ENCODE peak calls at places on chromosomes 3 and 15, in six cellular contexts. S is stomach, F is transverse colon, Z is GM12878, A is HepG2, O is sigmoid colon. G is an unnamed sample.

GRCh38 chr3:48194446-48195071 is 6.3 kb upstream of the CDC25A start:
- DNase-seq in S (peak; percentile 74), F (peak; percentile 71), Z (peak; percentile 23), A (peak; percentile 68), O (no peak), G (peak; percentile 75)

GRCh38 chr3:39137991-39138803 is 15.2 kb downstream of the CSRNP1 start:
- DNase-seq in S (no peak), F (no peak), Z (no peak), A (no peak), O (peak; percentile 58), G (no peak)

GRCh38 chr3:50662408-50662807 is 12.3 kb upstream of the DOCK3 start:
- DNase-seq in S (no peak), F (peak; percentile 3), Z (no peak), A (no peak), O (no peak), G (no peak)

GRCh38 chr3:4398906-4399305 is 68.2 kb downstream of the SUMF1 start:
- DNase-seq in S (no peak), F (no peak), Z (no peak), A (no peak), O (no peak), G (no peak)

GRCh38 chr15:78859971-78860733 is 12.5 kb upstream of the MORF4L1 start:
- DNase-seq in S (peak; percentile 80), F (peak; percentile 77), Z (peak; percentile 44), A (peak; percentile 74), O (peak; percentile 86), G (peak; percentile 73)

GRCh38 chr3:197224034-197224444 is 74.4 kb downstream of the DLG1 start:
- DNase-seq in S (no peak), F (no peak), Z (peak; percentile 19), A (peak; percentile 56), O (no peak), G (no peak)

GRCh38 chr3:10192953-10193691 is 28.4 kb downstream of the IRAK2 start:
- DNase-seq in S (peak; percentile 42), F (peak; percentile 62), Z (peak; percentile 91), A (peak; percentile 28), O (no peak), G (no peak)

GRCh38 chr15:98289747-98290146 is 329.2 kb downstream of the ARRDC4 start:
- DNase-seq in S (no peak), F (no peak), Z (no peak), A (no peak), O (no peak), G (no peak)

GRCh38 chr3:126014252-126014651 is 45.3 kb downstream of the ROPN1B start:
- DNase-seq in S (no peak), F (no peak), Z (no peak), A (no peak), O (peak; percentile 42), G (no peak)

GRCh38 chr3:197333901-197334639 is 35.7 kb upstream of the DLG1 start:
- DNase-seq in S (no peak), F (no peak), Z (no peak), A (no peak), O (no peak), G (no peak)

GRCh38 chr3:175585898-175586297 is 726.8 kb downstream of the NAALADL2 start:
- DNase-seq in S (no peak), F (no peak), Z (no peak), A (no peak), O (no peak), G (no peak)

GRCh38 chr15:70799667-70800450 is 36.5 kb upstream of the UACA start:
- DNase-seq in S (peak; percentile 34), F (no peak), Z (no peak), A (peak; percentile 66), O (no peak), G (peak; percentile 49)

GRCh38 chr3:100419406-100419805 is 18.1 kb downstream of the LNP1 start:
- DNase-seq in S (no peak), F (no peak), Z (no peak), A (no peak), O (no peak), G (no peak)

GRCh38 chr3:134483195-134483890 is 2.4 kb downstream of the ANAPC13 start:
- DNase-seq in S (no peak), F (no peak), Z (no peak), A (no peak), O (no peak), G (no peak)

GRCh38 chr3:134486577-134487041 is 752 bp downstream of the CEP63 start:
- DNase-seq in S (no peak), F (no peak), Z (no peak), A (no peak), O (no peak), G (no peak)

GRCh38 chr3:134485075-134485536 is 679 bp downstream of the ANAPC13 start:
- DNase-seq in S (no peak), F (peak; percentile 44), Z (no peak), A (peak; percentile 25), O (no peak), G (peak; percentile 24)

GRCh38 chr3:134487406-134487805 is 1.5 kb downstream of the CEP63 start:
- DNase-seq in S (no peak), F (no peak), Z (no peak), A (no peak), O (no peak), G (no peak)

DNA sequence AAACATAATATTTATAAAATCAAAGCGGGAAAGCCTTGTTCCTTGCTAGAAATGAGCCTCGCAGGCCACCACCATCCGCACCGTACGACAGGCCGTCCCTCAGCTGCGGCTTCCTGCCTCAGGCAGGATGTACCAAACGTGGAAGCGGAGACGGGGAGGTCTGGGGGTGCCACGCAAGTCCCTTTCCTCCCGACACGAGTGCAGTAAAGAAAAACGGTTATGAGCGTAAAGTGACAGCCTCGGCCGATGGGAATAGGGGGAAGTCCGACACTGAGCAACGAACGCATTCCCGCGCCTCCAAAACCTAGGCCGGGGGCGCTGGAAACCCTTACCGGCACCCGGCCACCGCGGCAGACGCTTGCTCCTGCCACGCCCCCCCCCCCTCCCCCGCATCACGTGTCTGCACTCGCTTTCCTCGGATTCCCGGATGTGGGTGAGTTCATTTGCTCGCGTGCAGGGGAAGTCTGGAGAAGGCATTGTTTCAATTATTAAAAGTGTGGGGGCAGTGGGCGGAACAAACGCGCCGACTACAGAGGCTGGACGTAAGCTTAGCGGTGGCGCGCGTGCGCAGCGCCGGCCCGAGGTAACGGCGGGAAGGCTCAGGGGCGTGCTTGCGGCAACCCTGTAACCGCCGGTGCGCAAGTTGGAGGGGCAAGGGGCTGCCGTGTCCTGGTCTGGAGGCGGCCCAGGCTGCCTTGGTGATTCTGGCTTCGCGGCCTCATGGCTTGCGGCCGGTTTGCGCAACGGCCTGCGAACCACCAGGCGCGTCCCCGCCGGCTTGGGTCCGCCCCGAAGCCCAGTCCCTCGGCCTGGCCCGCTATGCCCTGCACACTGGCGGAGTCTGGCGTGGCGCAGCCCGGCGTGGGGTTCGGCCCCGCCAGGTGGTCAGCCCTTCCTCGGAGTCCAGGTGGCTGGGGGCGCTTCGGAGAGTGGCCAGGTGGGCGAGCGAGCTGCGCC is at the start of the genes ANAPC13 and CEP63:
- DNase-seq in S (peak; percentile 93), F (peak; percentile 95), Z (peak; percentile 96), A (peak; percentile 97), O (peak; percentile 98), G (peak; percentile 95)
- TF ChIP-seq POLR2A in S (no peak), F (peak; percentile 72), Z (peak; percentile 89), A (peak; percentile 88), O (peak; percentile 35), G (peak; percentile 69)

GRCh38 chr3:73084170-73084569 is 22.7 kb downstream of the EBLN2 start:
- DNase-seq in S (no peak), F (no peak), Z (no peak), A (no peak), O (no peak), G (no peak)
- H3K36me3 ChIP-seq in S (no peaks in the 10 kb centered on the region), F (no peaks in the 10 kb centered on the region), Z (no peaks in the 10 kb centered on the region), A (no peaks in the 10 kb centered on the region), O (no peaks in the 10 kb centered on the region), G (no peaks in the 10 kb centered on the region)

GRCh38 chr15:77243146-77243545 is 172.2 kb upstream of the TSPAN3 start:
- DNase-seq in S (no peak), F (no peak), Z (no peak), A (no peak), O (no peak), G (no peak)
- TF ChIP-seq EP300 in S (no peak), F (no peak), Z (no peak), A (no peak), O (no peak), G (no peak)

GRCh38 chr3:53509494-53509893 is 15.1 kb downstream of the CACNA1D start:
- DNase-seq in S (no peak), F (no peak), Z (no peak), A (no peak), O (no peak), G (no peak)

GRCh38 chr3:53503185-53503584 is 8.8 kb downstream of the CACNA1D start:
- DNase-seq in S (no peak), F (no peak), Z (no peak), A (no peak), O (no peak), G (no peak)

GRCh38 chr3:53502737-53503136 is 8.3 kb downstream of the CACNA1D start:
- DNase-seq in S (no peak), F (no peak), Z (no peak), A (no peak), O (no peak), G (no peak)

GRCh38 chr3:53506763-53507145 is 12.3 kb downstream of the CACNA1D start:
- DNase-seq in S (no peak), F (no peak), Z (no peak), A (no peak), O (no peak), G (no peak)

DNA sequence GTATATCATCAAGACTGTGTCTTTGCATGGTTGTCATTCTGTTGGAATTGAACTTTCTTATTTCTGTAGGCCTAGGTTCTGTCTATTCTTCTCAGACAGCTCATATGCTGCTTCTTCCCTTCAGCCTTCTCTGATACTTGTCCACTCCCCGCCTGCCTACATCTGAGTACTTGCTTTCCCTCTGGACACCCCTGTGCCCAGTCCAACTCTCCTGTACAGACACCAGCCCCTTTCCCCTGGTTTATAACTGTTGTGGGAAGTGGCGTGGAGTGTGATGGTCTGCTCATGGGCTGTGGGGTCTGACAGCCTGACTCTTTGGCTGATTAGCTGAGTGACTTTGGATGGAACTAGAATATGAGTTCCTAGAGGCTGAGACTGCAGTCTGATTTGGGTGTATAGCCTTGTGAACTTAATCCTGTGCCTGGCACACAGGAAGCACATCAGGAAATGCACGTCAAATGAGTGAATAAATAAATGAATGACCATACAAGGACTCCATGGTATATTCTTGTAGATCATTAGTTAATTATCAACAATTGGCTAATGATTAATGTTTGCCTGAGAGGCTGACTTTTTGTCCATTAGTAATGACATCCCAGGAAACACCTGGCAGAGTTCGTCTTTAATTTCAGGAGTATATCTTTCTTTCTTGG is 11.8 kb downstream of the CACNA1D start:
- DNase-seq in S (no peak), F (no peak), Z (no peak), A (no peak), O (no peak), G (no peak)
- TF ChIP-seq POLR2A in S (no peak), F (no peak), Z (no peak), A (no peak), O (no peak), G (no peak)

DNA sequence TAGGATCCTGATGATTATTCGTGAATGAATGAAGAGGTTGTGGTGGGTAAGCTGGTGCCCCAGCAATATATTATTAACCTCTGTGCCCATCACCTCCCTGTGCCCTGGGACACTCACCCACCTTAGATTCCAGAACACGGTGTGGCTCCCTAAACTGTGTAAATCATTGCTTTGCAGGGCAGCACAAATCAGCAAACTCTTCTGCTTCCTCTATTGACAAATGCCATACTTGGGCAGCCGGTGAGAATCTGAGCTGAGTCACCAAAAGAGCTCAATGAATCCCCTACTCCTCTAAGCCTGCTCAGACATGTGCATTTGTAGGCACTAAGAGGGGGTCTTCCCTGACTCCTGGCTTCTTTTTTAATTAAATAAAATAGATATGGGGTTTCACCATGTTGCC is 15.7 kb downstream of the UQCC5 start:
- DNase-seq in S (no peak), F (no peak), Z (no peak), A (no peak), O (no peak), G (no peak)
- H3K36me3 ChIP-seq in S (peaks cover 83% of the 10 kb centered on the region), F (no peaks in the 10 kb centered on the region), Z (peaks cover 5% of the 10 kb centered on the region), A (peaks cover 24% of the 10 kb centered on the region), O (peaks cover 33% of the 10 kb centered on the region), G (no peaks in the 10 kb centered on the region)

G was measured in ovary.